ENCODE peak calls at places on chromosomes 2 and 18, in nine cellular contexts. B is upper lobe of left lung, C is SK-N-SH, I is sigmoid colon, X is A549, G is transverse colon, T is stomach, S is suprapubic skin, P is GM12878. Q is an unnamed sample.

GRCh38 chr2:113085542-113085941 is 17.8 kb downstream of the IL1F10 start:
- DNase-seq in B (no peak), T (no peak), C (no peak), P (no peak), S (no peak), G (no peak), X (no peak), I (no peak), Q (no peak)

GRCh38 chr2:15973446-15974202 is 33.3 kb downstream of the MYCN start:
- DNase-seq in I (no peak), T (no peak), G (no peak), B (no peak), S (no peak), X (no peak), C (no peak), P (no peak), Q (no peak)

GRCh38 chr2:18626256-18626668 is 36.9 kb upstream of the NT5C1B start:
- DNase-seq in P (no peak), I (no peak), B (no peak), C (no peak), X (no peak), T (no peak), S (no peak), G (no peak), Q (no peak)

GRCh38 chr2:240213476-240214391 is 73.3 kb upstream of the OTOS start:
- DNase-seq in X (no peak), P (no peak), S (peak; percentile 65), T (no peak), B (peak; percentile 19), G (no peak), I (peak; percentile 50), C (peak; percentile 62), Q (no peak)

GRCh38 chr2:45237850-45238542 is 228.7 kb upstream of the SIX2 start:
- DNase-seq in B (no peak), C (no peak), I (no peak), S (no peak), P (no peak), G (no peak), X (peak; percentile 74), T (no peak), Q (peak; percentile 27)

GRCh38 chr2:4336855-4337254 is 633.5 kb downstream of the DCDC2C start:
- DNase-seq in S (no peak), G (no peak), C (no peak), I (no peak), X (no peak), B (no peak), P (no peak), T (no peak), Q (no peak)

GRCh38 chr2:6526093-6526824 is 339.4 kb downstream of the CMPK2 start:
- DNase-seq in T (peak; percentile 27), X (no peak), S (no peak), I (no peak), P (peak; percentile 9), C (peak; percentile 57), B (no peak), G (peak; percentile 11), Q (no peak)

GRCh38 chr2:23078799-23079434 is 306.1 kb upstream of the KLHL29 start:
- DNase-seq in C (no peak), G (no peak), B (no peak), T (no peak), I (no peak), X (no peak), S (no peak), P (no peak), Q (peak; percentile 30)

GRCh38 chr2:43000242-43001054 is 208.1 kb upstream of the HAAO start:
- DNase-seq in P (no peak), C (peak; percentile 31), T (no peak), S (peak; percentile 75), X (no peak), G (no peak), I (no peak), B (no peak), Q (no peak)

GRCh38 chr2:23460228-23460627 is 75.2 kb downstream of the KLHL29 start:
- DNase-seq in S (no peak), B (no peak), P (no peak), X (peak; percentile 21), C (no peak), I (no peak), G (no peak), T (no peak), Q (no peak)

GRCh38 chr18:5207471-5207870 is 10.4 kb upstream of the AKAIN1 start:
- DNase-seq in S (no peak), X (no peak), G (no peak), T (no peak), I (no peak), B (no peak), P (no peak), C (no peak), Q (no peak)

GRCh38 chr2:239236043-239236807 is 164.6 kb downstream of the HDAC4 start:
- DNase-seq in P (no peak), X (no peak), C (no peak), G (no peak), B (no peak), S (peak; percentile 77), I (peak; percentile 68), T (no peak), Q (no peak)

GRCh38 chr2:17522303-17522702 is 4.1 kb upstream of the RAD51AP2 start:
- DNase-seq in T (no peak), X (no peak), S (no peak), P (no peak), I (no peak), G (no peak), C (no peak), B (no peak), Q (no peak)

GRCh38 chr2:46885376-46885775 is 30.2 kb downstream of the MCFD2 start:
- DNase-seq in B (no peak), S (no peak), X (no peak), P (no peak), C (no peak), I (peak; percentile 17), T (no peak), G (no peak), Q (no peak)

GRCh38 chr2:229268626-229269025 is 2.5 kb downstream of the PID1 start:
- DNase-seq in S (no peak), I (no peak), P (no peak), G (no peak), T (no peak), C (no peak), X (no peak), B (no peak), Q (no peak)

GRCh38 chr2:63050916-63051794 is 525 bp downstream of the OTX1 start:
- DNase-seq in P (no peak), C (peak; percentile 58), S (no peak), I (peak; percentile 66), G (no peak), X (no peak), B (no peak), T (no peak), Q (no peak)

GRCh38 chr2:101356486-101356885 is 30.8 kb downstream of the CREG2 start:
- DNase-seq in G (no peak), P (no peak), X (no peak), C (no peak), S (no peak), B (no peak), I (no peak), T (no peak), Q (no peak)

GRCh38 chr18:34023471-34023870 is 201.2 kb downstream of the NOL4 start:
- DNase-seq in P (no peak), S (no peak), I (no peak), T (no peak), G (no peak), B (no peak), X (no peak), C (no peak), Q (no peak)

GRCh38 chr18:47187721-47188120 is 11.6 kb upstream of the IER3IP1 start:
- DNase-seq in B (no peak), X (no peak), G (no peak), T (no peak), C (no peak), I (no peak), S (no peak), P (no peak), Q (no peak)

GRCh38 chr2:12304494-12305228 is 412.1 kb upstream of the TRIB2 start:
- DNase-seq in P (no peak), S (no peak), B (no peak), C (peak; percentile 14), T (no peak), X (no peak), I (no peak), G (peak; percentile 43), Q (peak; percentile 33)

DNA sequence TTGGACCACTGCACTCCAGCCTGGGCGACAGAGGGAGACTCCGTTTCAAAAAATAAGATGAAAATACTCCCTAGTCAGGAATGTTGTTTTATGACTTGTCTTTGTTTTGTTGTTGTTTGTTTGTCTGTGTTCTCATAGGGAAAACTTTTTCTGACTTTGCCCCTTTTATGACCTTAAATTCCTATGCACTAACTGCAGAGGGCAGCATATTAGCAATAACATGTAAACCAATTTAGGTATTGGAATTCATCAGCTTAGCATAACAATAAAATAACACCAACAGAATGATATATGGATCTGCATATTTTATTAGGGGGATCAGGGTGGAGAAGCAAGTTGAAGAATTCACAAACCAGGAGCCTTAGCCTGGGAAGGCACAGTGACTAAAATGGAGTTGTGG is 631.5 kb downstream of the SUCLG1 start:
- DNase-seq in P (no peak), I (no peak), X (no peak), G (no peak), T (no peak), C (no peak), B (no peak), S (no peak), Q (no peak)
- TF ChIP-seq CTCF in P (no peak), I (no peak), X (no peak), G (peak; percentile 11), T (no peak), C (peak; percentile 20), B (no peak), S (no peak), Q (no peak)

GRCh38 chr18:27843783-27844415 is 333.0 kb downstream of the CDH2 start:
- DNase-seq in T (no peak), P (no peak), I (no peak), X (no peak), G (no peak), S (no peak), C (no peak), B (no peak), Q (no peak)
- TF ChIP-seq EP300 in T (no peak), P (no peak), I (no peak), X (no peak), G (no peak), S (no peak), C (no peak), B (no peak), Q (no peak)

GRCh38 chr18:54558609-54559585 is 32.1 kb upstream of the DYNAP start:
- DNase-seq in P (peak; percentile 11), G (no peak), I (no peak), T (no peak), S (no peak), C (peak; percentile 17), B (no peak), X (peak; percentile 5), Q (no peak)
- TF ChIP-seq CTCF in P (peak; percentile 67), G (peak; percentile 67), I (no peak), T (peak; percentile 78), S (peak; percentile 57), C (peak; percentile 78), B (peak; percentile 61), X (peak; percentile 57), Q (peak; percentile 20)

DNA sequence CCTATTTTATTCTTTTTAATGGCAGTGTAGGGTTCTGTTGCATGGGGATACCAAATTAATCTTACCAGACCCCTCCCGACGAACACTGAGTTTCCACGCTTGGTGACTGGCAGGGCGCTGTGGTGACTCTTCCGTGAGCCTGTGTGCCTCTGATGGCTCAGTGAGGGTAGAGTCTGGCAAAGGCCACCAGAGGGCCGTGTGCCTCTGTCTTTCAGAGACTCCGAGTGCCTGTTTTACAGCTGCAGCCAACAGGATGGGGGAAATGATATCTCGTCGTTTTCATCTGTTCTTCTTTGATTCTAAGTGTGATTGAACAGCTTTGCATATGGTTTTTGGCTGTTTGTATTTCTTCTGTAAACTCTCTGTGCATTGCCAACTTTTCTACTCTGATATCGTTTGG is 99.8 kb downstream of the ZNF236 start:
- DNase-seq in C (peak; percentile 83), B (peak; percentile 49), I (no peak), G (peak; percentile 64), T (peak; percentile 70), S (no peak), X (peak; percentile 8), P (peak; percentile 26), Q (peak; percentile 38)
- TF ChIP-seq EP300 in C (no peak), B (no peak), I (no peak), G (no peak), T (no peak), S (no peak), X (no peak), P (no peak), Q (no peak)

Q was measured in tibial nerve.